ENCODE peak calls at places on chromosomes 6 and 20, in six cellular contexts. X is IMR-90, Z is H9, Q is neuronal stem cell, Y is mesenchymal stem cell, K is H1. B is an unnamed sample.

GRCh38 chr20:57980526-57980925 is 247.9 kb downstream of the ANKRD60 start:
- DNase-seq in Q (no peak), Z (no peak), Y (no peak), X (no peak), K (no peak), B (no peak)

GRCh38 chr6:168559574-168560098 is 118.7 kb downstream of the SMOC2 start:
- DNase-seq in Q (no peak), K (no peak), Y (no peak), X (no peak), Z (no peak), B (no peak)

GRCh38 chr6:30041821-30042220 is 19.2 kb upstream of the POLR1H start:
- DNase-seq in Y (peak), X (no peak), K (no peak), Q (no peak), Z (no peak), B (peak)

GRCh38 chr6:39841291-39841690 is 49.1 kb downstream of the DAAM2 start:
- DNase-seq in Q (peak), X (peak), Y (no peak), Z (peak), K (no peak), B (peak)

GRCh38 chr20:34842143-34842542 is 16.7 kb upstream of the NCOA6 start:
- DNase-seq in Q (no peak), Z (no peak), K (no peak), X (no peak), Y (no peak), B (no peak)

GRCh38 chr6:20706293-20707165 is 172.3 kb downstream of the CDKAL1 start:
- DNase-seq in X (peak), Z (no peak), Y (peak), K (no peak), Q (no peak), B (no peak)

GRCh38 chr6:143592335-143592734 is 80.8 kb upstream of the FUCA2 start:
- DNase-seq in Y (no peak), Z (no peak), Q (no peak), X (no peak), K (no peak), B (peak)

GRCh38 chr6:3299221-3299620 is 40.5 kb downstream of the PSMG4 start:
- DNase-seq in K (no peak), Q (no peak), Z (no peak), X (no peak), Y (no peak), B (no peak)

GRCh38 chr6:134077301-134077700 is 24.9 kb upstream of the SLC2A12 start:
- DNase-seq in Z (no peak), Q (no peak), K (no peak), Y (peak), X (peak), B (no peak)

GRCh38 chr20:17614176-17614811 is 44.4 kb downstream of the DSTN start:
- DNase-seq in Q (no peak), Z (peak), X (peak), Y (peak), K (no peak), B (no peak)

GRCh38 chr6:132188865-132189264 is 212.4 kb downstream of the MOXD1 start:
- DNase-seq in Y (peak), Z (no peak), Q (no peak), K (no peak), X (peak), B (no peak)

GRCh38 chr6:118774596-118774995 is 119.4 kb upstream of the ASF1A start:
- DNase-seq in X (no peak), Q (no peak), Y (no peak), Z (no peak), K (no peak), B (no peak)

GRCh38 chr6:127641905-127642304 is 64.9 kb downstream of the C6orf58 start:
- DNase-seq in X (peak), Z (peak), K (peak), Q (peak), Y (peak), B (peak)

GRCh38 chr6:32668226-32668747 is 1.8 kb upstream of the HLA-DQB1 start:
- DNase-seq in Z (peak), X (peak), K (no peak), Y (peak), Q (no peak), B (peak)

GRCh38 chr6:122389704-122390103 is 9.7 kb upstream of the HSF2 start:
- DNase-seq in X (peak), Q (no peak), Z (no peak), Y (peak), K (no peak), B (peak)

GRCh38 chr20:36541227-36542018 is at the start of gene MYL9:
- DNase-seq in K (no peak), Q (peak), Y (peak), Z (peak), X (peak), B (peak)

GRCh38 chr20:35601990-35602389 is 13.6 kb upstream of the SPAG4 start:
- DNase-seq in Z (no peak), K (no peak), Q (no peak), X (no peak), Y (no peak), B (no peak)

GRCh38 chr6:2557181-2557720 is 193.5 kb downstream of the MYLK4 start:
- DNase-seq in Z (no peak), Y (no peak), X (no peak), Q (no peak), K (no peak), B (no peak)

GRCh38 chr6:3825851-3826581 is 23.2 kb upstream of the FAM50B start:
- DNase-seq in X (peak), Q (no peak), Y (peak), K (no peak), Z (no peak), B (peak)

GRCh38 chr20:48294196-48294595 is 508.9 kb upstream of the SULF2 start:
- DNase-seq in X (peak), K (no peak), Y (no peak), Z (no peak), Q (no peak), B (no peak)

GRCh38 chr20:48295445-48295903 is 510.2 kb upstream of the SULF2 start:
- DNase-seq in Y (peak), Z (peak), K (peak), Q (peak), X (peak), B (peak)

GRCh38 chr20:48295966-48296421 is 510.7 kb upstream of the SULF2 start:
- DNase-seq in K (peak), Z (no peak), X (peak), Y (peak), Q (peak), B (peak)

GRCh38 chr20:48292806-48293205 is 507.5 kb upstream of the SULF2 start:
- DNase-seq in Q (peak), K (peak), Z (peak), Y (no peak), X (no peak), B (peak)

GRCh38 chr20:48294942-48295341 is 509.7 kb upstream of the SULF2 start:
- DNase-seq in Z (no peak), X (no peak), Y (peak), K (no peak), Q (peak), B (peak)
- H2BK15ac ChIP-seq in Z (no peak), X (peak), Y (no peak), K (peak), Q (no peak), B (no peak)

GRCh38 chr6:147204060-147204785 is at the start of gene STXBP5:
- DNase-seq in Z (peak), Q (peak), Y (peak), X (peak), K (no peak), B (peak)
- H3K27ac ChIP-seq in Z (no peak), Q (peak), Y (peak), X (peak), K (peak), B (peak)

GRCh38 chr20:55800501-55800900 is 204.8 kb downstream of the CBLN4 start:
- DNase-seq in Q (no peak), X (no peak), Y (no peak), K (no peak), Z (no peak), B (no peak)
- H2BK15ac ChIP-seq in Q (no peak), X (no peak), Y (no peak), K (no peak), Z (no peak), B (no peak)

GRCh38 chr6:158356586-158357546 is 44.6 kb downstream of the TULP4 start:
- DNase-seq in K (no peak), Y (no peak), Q (no peak), X (no peak), Z (no peak), B (peak)
- H3K27ac ChIP-seq in K (no peak), Y (no peak), Q (no peak), X (no peak), Z (no peak), B (no peak)

GRCh38 chr6:16228709-16229665 is 9.4 kb upstream of the GMPR start:
- DNase-seq in K (no peak), X (no peak), Y (no peak), Z (no peak), Q (no peak), B (peak)

GRCh38 chr6:16227605-16228004 is 10.8 kb upstream of the GMPR start:
- DNase-seq in Y (no peak), Q (no peak), K (no peak), X (no peak), Z (no peak), B (no peak)

GRCh38 chr6:16228043-16228442 is 10.3 kb upstream of the GMPR start:
- DNase-seq in K (no peak), Y (no peak), X (no peak), Q (no peak), Z (no peak), B (no peak)

GRCh38 chr6:16229710-16230109 is 8.7 kb upstream of the GMPR start:
- DNase-seq in Q (no peak), Y (no peak), Z (no peak), X (no peak), K (no peak), B (no peak)

DNA sequence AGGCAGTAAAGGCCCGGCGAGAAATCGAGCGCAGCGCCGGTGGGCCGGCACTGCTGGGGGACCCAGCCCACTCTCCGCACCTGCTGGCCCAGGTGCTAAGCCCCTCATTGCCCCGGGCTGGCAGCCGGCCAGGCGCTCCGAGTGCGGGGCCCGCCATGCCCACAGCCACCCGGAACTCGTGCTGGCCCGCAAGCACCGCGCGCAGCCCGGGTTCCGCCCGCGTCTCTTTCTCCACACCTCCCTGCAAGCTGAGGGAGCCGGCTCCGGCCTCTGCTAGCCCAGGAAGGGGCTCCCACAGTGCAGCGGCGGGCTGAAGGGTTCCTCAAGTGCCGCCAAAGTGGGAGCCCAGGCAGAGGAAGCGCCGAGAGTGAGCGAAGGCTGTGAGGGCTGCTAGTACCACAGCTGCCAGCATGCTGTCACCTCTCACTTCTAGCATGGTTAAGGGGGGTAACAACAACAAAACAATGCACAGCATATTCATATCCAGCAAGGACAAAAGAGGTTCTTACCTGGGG is 11.3 kb upstream of the GMPR start:
- DNase-seq in Z (no peak), K (no peak), Q (no peak), X (no peak), Y (no peak), B (no peak)
- H2BK15ac ChIP-seq in Z (no peak), K (no peak), Q (no peak), X (no peak), Y (no peak), B (no peak)

DNA sequence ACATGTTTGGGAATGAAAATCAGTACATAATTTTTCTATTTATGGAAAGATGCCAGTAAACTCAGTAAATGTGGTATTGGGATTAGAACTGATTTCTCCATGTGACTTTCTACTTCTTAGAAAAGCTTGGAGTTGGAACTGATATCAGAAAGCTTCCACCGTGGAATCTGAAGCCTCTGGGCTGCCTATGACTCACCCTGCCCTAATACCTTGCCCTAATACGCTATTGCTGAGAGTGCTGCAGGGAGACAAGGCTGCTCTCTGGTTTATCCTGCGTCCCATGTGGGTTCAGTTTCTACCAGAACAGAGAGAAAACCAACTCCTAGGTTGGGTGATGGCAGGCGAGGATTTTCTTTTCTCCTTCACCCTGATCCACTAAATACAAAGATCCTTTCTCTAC is 3.3 kb upstream of the STMND1 start:
- DNase-seq in Z (no peak), K (no peak), Q (no peak), X (peak), Y (peak), B (peak)
- H3K27ac ChIP-seq in Z (no peak), K (no peak), Q (no peak), X (no peak), Y (no peak), B (no peak)

B was measured in mesendoderm.